ENCODE peak calls at places on chromosomes 12 and 14, in ten cellular contexts. X is CD8-positive, alpha-beta memory T cell; P is H1; K is pancreas; B is esophagus squamous epithelium; E is GM23248; V is transverse colon; C is heart right ventricle; J is A549; W is uterus. R is an unnamed sample. For H3K4me1 and H3K9me3, the result is how much of the 10 kb centered on the place peaks cover.

GRCh38 chr14:100440207-100440631 is 117.1 kb downstream of the SLC25A47 start:
- DNase-seq in X (no peak), P (peak), K (peak), B (no peak), E (peak), V (peak), C (peak), J (peak), W (peak), R (peak)

GRCh38 chr12:68746572-68747180 is 700 bp downstream of the SLC35E3 start:
- DNase-seq in X (peak), P (no peak), K (peak), B (no peak), E (peak), V (peak), C (peak), J (peak), W (peak), R (peak)

GRCh38 chr14:21525995-21526671 is at the start of gene SALL2:
- DNase-seq in X (peak), P (peak), K (peak), B (no peak), E (peak), V (peak), C (peak), J (peak), W (peak), R (peak)

GRCh38 chr12:19186722-19187661 is 57.5 kb downstream of the PLEKHA5 start:
- DNase-seq in X (no peak), P (no peak), K (no peak), B (no peak), E (peak), V (no peak), C (no peak), J (peak), W (no peak), R (peak)

GRCh38 chr14:52188381-52188780 is 79.1 kb upstream of the PTGDR start:
- DNase-seq in X (no peak), P (no peak), K (no peak), B (no peak), E (no peak), V (no peak), C (no peak), J (no peak), W (no peak), R (no peak)

GRCh38 chr14:34507459-34507858 is 32.0 kb downstream of the EAPP start:
- DNase-seq in X (no peak), P (no peak), K (no peak), B (no peak), E (no peak), V (peak), C (no peak), J (no peak), W (no peak), R (no peak)

GRCh38 chr14:101078105-101078891 is 174.8 kb upstream of the RTL1 start:
- DNase-seq in X (no peak), P (no peak), K (no peak), B (no peak), E (no peak), V (peak), C (no peak), J (no peak), W (no peak), R (no peak)

GRCh38 chr14:103224996-103225874 is 102.0 kb downstream of the TNFAIP2 start:
- DNase-seq in X (no peak), P (no peak), K (no peak), B (no peak), E (no peak), V (no peak), C (no peak), J (no peak), W (no peak), R (no peak)

GRCh38 chr14:68395585-68395984 is 397.3 kb downstream of the ZFP36L1 start:
- DNase-seq in X (no peak), P (no peak), K (no peak), B (no peak), E (peak), V (no peak), C (no peak), J (peak), W (peak), R (no peak)

GRCh38 chr12:101027200-101027599 is 182.8 kb downstream of the SLC5A8 start:
- DNase-seq in X (no peak), P (no peak), K (no peak), B (no peak), E (no peak), V (no peak), C (no peak), J (no peak), W (no peak), R (no peak)

GRCh38 chr14:95527392-95528002 is 7.4 kb upstream of the GLRX5 start:
- DNase-seq in X (peak), P (no peak), K (no peak), B (no peak), E (peak), V (peak), C (peak), J (peak), W (peak), R (no peak)

GRCh38 chr14:71591929-71592328 is 340.3 kb upstream of the RGS6 start:
- DNase-seq in X (no peak), P (no peak), K (no peak), B (no peak), E (peak), V (no peak), C (no peak), J (no peak), W (no peak), R (peak)

GRCh38 chr12:132178801-132179401 is 34.6 kb downstream of the NOC4L start:
- DNase-seq in X (no peak), P (no peak), K (peak), B (no peak), E (no peak), V (no peak), C (no peak), J (peak), W (no peak), R (no peak)

GRCh38 chr12:128571906-128572305 is 251.9 kb downstream of the SLC15A4 start:
- DNase-seq in X (no peak), P (no peak), K (no peak), B (no peak), E (no peak), V (no peak), C (no peak), J (peak), W (no peak), R (no peak)

GRCh38 chr12:44574586-44574985 is 301.5 kb downstream of the NELL2 start:
- DNase-seq in X (no peak), P (no peak), K (no peak), B (no peak), E (no peak), V (no peak), C (no peak), J (no peak), W (no peak), R (no peak)

GRCh38 chr14:69324341-69324931 is 64.5 kb downstream of the GALNT16 start:
- DNase-seq in X (no peak), P (no peak), K (no peak), B (no peak), E (no peak), V (no peak), C (no peak), J (no peak), W (peak), R (no peak)

GRCh38 chr12:124774054-124774461 is 89.6 kb downstream of the SCARB1 start:
- DNase-seq in X (no peak), P (no peak), K (no peak), B (no peak), E (peak), V (no peak), C (no peak), J (no peak), W (no peak), R (no peak)

GRCh38 chr12:69056743-69057515 is 124.0 kb upstream of the CPM start:
- DNase-seq in X (no peak), P (no peak), K (no peak), B (no peak), E (peak), V (no peak), C (no peak), J (no peak), W (no peak), R (no peak)

GRCh38 chr14:65403231-65403630 is 9.3 kb upstream of the FUT8 start:
- DNase-seq in X (no peak), P (no peak), K (no peak), B (no peak), E (peak), V (no peak), C (no peak), J (no peak), W (no peak), R (no peak)

GRCh38 chr14:20413785-20414117 is 450 bp upstream of the TEP1 start:
- DNase-seq in X (no peak), P (no peak), K (no peak), B (no peak), E (peak), V (peak), C (no peak), J (no peak), W (no peak), R (peak)

DNA sequence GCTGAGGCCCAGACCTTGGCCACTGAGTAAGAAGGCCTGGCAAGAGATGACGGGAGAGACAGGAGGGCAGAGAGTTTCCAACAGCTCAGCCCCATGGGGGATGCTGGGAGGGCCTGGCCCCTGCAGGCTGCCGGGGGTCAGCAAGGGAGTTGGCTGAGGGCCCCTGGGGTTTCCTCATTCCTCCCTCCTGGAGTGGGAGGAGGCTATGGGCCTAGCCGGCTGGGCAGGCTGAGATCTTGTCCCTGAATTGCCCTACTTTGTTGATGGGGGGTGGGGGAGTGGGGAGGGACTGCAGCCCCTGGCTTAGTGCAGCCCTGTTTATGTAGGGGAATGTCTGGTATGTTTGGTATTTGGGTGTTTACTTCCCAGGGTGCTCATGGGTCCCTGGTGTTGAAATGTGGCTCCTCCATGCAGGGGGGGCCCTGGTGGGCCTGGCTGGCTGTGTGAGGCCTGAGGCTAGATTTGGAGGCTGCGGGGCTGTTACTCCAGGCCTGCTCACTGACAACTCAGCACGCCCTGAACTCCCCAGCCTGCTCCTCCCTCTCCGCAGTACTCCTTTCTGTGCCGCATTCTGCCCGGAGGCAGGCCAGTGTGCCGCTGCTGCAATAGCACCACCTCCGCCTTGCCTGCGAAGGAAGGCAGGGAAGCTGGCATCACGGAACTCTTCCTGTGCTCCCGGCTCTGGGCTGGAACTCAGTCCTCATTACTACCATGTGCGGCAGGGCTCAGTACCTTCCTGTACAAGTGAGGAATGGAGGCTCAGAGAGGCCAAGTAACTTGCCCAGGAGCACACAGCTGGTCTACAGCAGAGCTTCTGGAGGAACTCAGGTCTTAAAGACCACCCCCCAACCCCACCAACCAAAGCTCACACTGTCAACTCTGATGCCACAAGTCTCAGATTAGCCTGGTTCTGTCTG is 25.3 kb downstream of the JDP2 start:
- DNase-seq in X (no peak), P (peak), K (peak), B (no peak), E (peak), V (peak), C (peak), J (peak), W (peak), R (peak)
- H3K4me1 ChIP-seq in X (under half), P (under half), K (half or more), B (half or more), E (half or more), V (half or more), C (under half), J (half or more), W (under half), R (under half)

DNA sequence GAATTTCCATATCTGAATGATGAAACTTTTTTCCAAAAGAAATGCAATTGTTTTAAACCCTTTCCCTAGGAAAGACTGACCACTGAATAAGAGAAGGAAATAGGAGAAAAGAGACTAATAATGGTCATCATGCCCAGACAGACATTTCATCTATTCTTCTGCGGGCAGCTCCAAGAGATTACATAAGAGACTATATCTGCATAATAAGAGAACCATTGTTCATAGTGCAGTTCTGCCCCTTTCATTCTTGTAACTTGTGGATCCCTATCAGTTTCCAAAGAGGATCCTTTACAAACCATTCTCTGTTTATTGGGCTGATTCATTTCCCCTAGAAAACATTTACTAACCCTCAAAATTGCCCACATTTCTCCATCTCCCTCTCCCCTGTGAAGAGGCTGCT is 197.7 kb downstream of the FSCB start:
- DNase-seq in X (no peak), P (no peak), K (no peak), B (no peak), E (no peak), V (no peak), C (no peak), J (no peak), W (no peak), R (no peak)
- H3K9me3 ChIP-seq in X (under half), P (under half), K (under half), B (under half), E (under half), V (under half), C (under half), J (under half), W (under half), R (under half)

DNA sequence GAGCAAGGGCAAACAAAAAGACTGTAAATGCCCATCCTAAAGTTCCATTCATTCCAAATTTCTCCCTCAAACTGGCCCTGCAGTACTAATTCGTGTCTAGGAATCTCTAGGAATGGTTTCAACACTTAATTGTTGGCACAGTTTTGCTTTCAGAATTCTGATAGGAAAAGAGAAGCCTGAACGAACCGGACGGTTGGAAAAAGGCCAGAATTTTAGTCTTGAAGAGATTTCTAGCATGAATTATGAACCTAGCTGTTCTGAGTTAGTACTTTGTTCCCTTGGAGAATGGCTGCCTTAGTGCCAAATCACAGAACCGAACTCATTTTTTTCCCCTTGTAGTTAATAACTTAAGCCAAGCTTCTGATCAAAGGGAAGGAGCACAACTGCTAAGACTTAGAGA is 262.6 kb downstream of the ADAMTS20 start:
- DNase-seq in X (no peak), P (no peak), K (no peak), B (no peak), E (peak), V (no peak), C (no peak), J (no peak), W (peak), R (peak)
- H3K27ac ChIP-seq in X (no peak), P (no peak), K (no peak), B (no peak), E (peak), V (no peak), C (no peak), J (no peak), W (no peak), R (no peak)

GRCh38 chr14:73780896-73781295 is 66.7 kb upstream of the PNMA1 start:
- DNase-seq in X (no peak), P (no peak), K (no peak), B (no peak), E (no peak), V (no peak), C (no peak), J (no peak), W (no peak), R (no peak)
- H3K4me1 ChIP-seq in X (half or more), P (under half), K (under half), B (half or more), E (under half), V (under half), C (under half), J (under half), W (under half), R (under half)

DNA sequence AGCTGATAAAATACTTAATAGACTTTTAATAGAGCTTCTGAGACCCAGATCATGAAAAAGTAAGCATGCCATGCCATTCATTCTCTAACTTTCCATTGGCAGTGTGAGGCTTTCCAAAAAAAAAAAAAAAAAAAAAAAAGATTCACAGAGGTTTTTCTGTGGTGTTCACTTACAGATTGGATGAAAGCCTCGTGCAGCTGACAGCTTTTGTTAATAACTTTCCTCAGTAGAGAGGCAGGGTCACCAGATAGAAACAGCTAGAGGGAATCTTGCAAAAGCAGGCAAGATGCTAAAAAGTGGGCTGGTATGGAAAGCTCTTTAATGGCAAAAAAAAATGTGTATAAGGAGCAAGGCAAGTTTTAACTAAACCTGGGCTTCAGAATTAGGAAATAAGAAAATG is 425.1 kb downstream of the GALC start:
- DNase-seq in X (no peak), P (no peak), K (no peak), B (no peak), E (no peak), V (no peak), C (no peak), J (no peak), W (no peak), R (no peak)
- H3K9me3 ChIP-seq in X (under half), P (under half), K (under half), B (under half), E (under half), V (under half), C (under half), J (under half), W (under half), R (under half)

R was measured in endothelial cell of umbilical vein.